ENCODE peak calls at places on chromosomes 7 and 10, in four cellular contexts. H, F, W and E are unnamed samples.

GRCh38 chr10:84539244-84539643 is 210.9 kb downstream of the CCSER2 start:
- DNase-seq in H (no peak), W (no peak), F (peak), E (no peak)

GRCh38 chr7:69564454-69565417 is 33.5 kb upstream of the AUTS2 start:
- DNase-seq in W (no peak), H (peak), F (no peak), E (no peak)

GRCh38 chr7:76292206-76292573 is 10.3 kb upstream of the HSPB1 start:
- DNase-seq in H (no peak), F (no peak), W (no peak), E (no peak)

GRCh38 chr10:96910488-96911395 is 78.6 kb downstream of the LCOR start:
- DNase-seq in F (no peak), W (no peak), H (peak), E (no peak)

GRCh38 chr7:20385121-20385520 is 54.4 kb downstream of the ITGB8 start:
- DNase-seq in F (no peak), H (peak), W (no peak), E (no peak)

GRCh38 chr7:91759205-91759863 is 121.2 kb downstream of the MTERF1 start:
- DNase-seq in W (peak), F (no peak), H (peak), E (peak)

GRCh38 chr10:79310911-79311573 is 36.2 kb upstream of the PPIF start:
- DNase-seq in F (no peak), H (no peak), W (peak), E (peak)

GRCh38 chr7:64747802-64748201 is 46.4 kb upstream of the ZNF138 start:
- DNase-seq in H (no peak), W (no peak), F (no peak), E (no peak)

GRCh38 chr7:21526007-21526406 is 16.8 kb upstream of the DNAH11 start:
- DNase-seq in W (no peak), H (no peak), F (no peak), E (no peak)

GRCh38 chr7:152571031-152571430 is 104.9 kb downstream of the XRCC2 start:
- DNase-seq in F (no peak), W (no peak), H (no peak), E (no peak)

GRCh38 chr7:87218941-87219544 is 489 bp downstream of the TMEM243 start:
- DNase-seq in F (no peak), W (peak), H (peak), E (peak)

GRCh38 chr7:41709621-41710020 is 6.7 kb upstream of the INHBA start:
- DNase-seq in H (peak), F (peak), W (no peak), E (no peak)

GRCh38 chr7:128167316-128167691 is 73.8 kb upstream of the LEP start:
- DNase-seq in H (peak), W (peak), F (no peak), E (peak)

GRCh38 chr7:18960735-18961134 is 156.7 kb downstream of the TWIST1 start:
- DNase-seq in W (no peak), H (no peak), F (no peak), E (no peak)

GRCh38 chr7:77855371-77856083 is 57.0 kb downstream of the PHTF2 start:
- DNase-seq in H (no peak), F (no peak), W (peak), E (no peak)

GRCh38 chr10:71714592-71714991 is 5.0 kb downstream of the C10orf105 start:
- DNase-seq in F (no peak), W (no peak), H (no peak), E (no peak)

GRCh38 chr7:3538051-3538450 is 237.0 kb downstream of the SDK1 start:
- DNase-seq in F (no peak), H (no peak), W (no peak), E (no peak)

GRCh38 chr10:125548356-125548755 is 134.6 kb downstream of the TEX36 start:
- DNase-seq in H (no peak), F (no peak), W (no peak), E (no peak)

GRCh38 chr10:123944661-123945060 is 53.1 kb upstream of the CPXM2 start:
- DNase-seq in H (no peak), F (no peak), W (no peak), E (no peak)

GRCh38 chr7:92366730-92367129 is 80.6 kb upstream of the GATAD1 start:
- DNase-seq in H (no peak), W (no peak), F (peak), E (no peak)

GRCh38 chr10:75018233-75018632 is 93.2 kb upstream of the SAMD8 start:
- DNase-seq in W (no peak), H (no peak), F (no peak), E (no peak)

GRCh38 chr10:114266521-114266920 is 27.5 kb downstream of the VWA2 start:
- DNase-seq in F (no peak), H (peak), W (peak), E (no peak)

GRCh38 chr10:1347525-1347924 is 291.3 kb downstream of the WDR37 start:
- DNase-seq in H (no peak), W (no peak), F (no peak), E (no peak)